ENCODE peak calls at places on chromosomes 6 and 20, in eight cellular contexts. One of them, this sample, is unnamed.

GRCh38 chr6:162862462-162862861 is 134.7 kb downstream of the PACRG start:
- DNase-seq in A172: no peak
- DNase-seq in GM10248: no peak
- DNase-seq in tibial nerve: no peak
- DNase-seq in NCI-H774: no peak
- DNase-seq in astrocyte of the spinal cord: no peak
- DNase-seq in GDM1: no peak
- DNase-seq in SJSA1: no peak
- DNase-seq in this sample: no peak

GRCh38 chr6:107713214-107713962 is 110.7 kb downstream of the SCML4 start:
- DNase-seq in A172: no peak
- DNase-seq in GM10248: no peak
- DNase-seq in tibial nerve: no peak
- DNase-seq in NCI-H774: no peak
- DNase-seq in astrocyte of the spinal cord: no peak
- DNase-seq in GDM1: no peak
- DNase-seq in SJSA1: no peak
- DNase-seq in this sample: no peak

GRCh38 chr20:675453-676314 is at the start of gene SCRT2:
- DNase-seq in A172: peak; percentile 29
- DNase-seq in GM10248: peak; percentile 78
- DNase-seq in tibial nerve: peak; percentile 63
- DNase-seq in NCI-H774: no peak
- DNase-seq in astrocyte of the spinal cord: peak; percentile 73
- DNase-seq in GDM1: peak; percentile 49
- DNase-seq in SJSA1: peak; percentile 70
- DNase-seq in this sample: peak; percentile 56

GRCh38 chr6:64439274-64439673 is 803.7 kb downstream of the PHF3 start:
- DNase-seq in A172: no peak
- DNase-seq in GM10248: no peak
- DNase-seq in tibial nerve: no peak
- DNase-seq in NCI-H774: no peak
- DNase-seq in astrocyte of the spinal cord: no peak
- DNase-seq in GDM1: no peak
- DNase-seq in SJSA1: no peak
- DNase-seq in this sample: no peak

GRCh38 chr6:144335914-144336313 is 50.8 kb downstream of the UTRN start:
- DNase-seq in A172: peak; percentile 50
- DNase-seq in GM10248: no peak
- DNase-seq in tibial nerve: no peak
- DNase-seq in NCI-H774: no peak
- DNase-seq in astrocyte of the spinal cord: no peak
- DNase-seq in GDM1: no peak
- DNase-seq in SJSA1: no peak
- DNase-seq in this sample: no peak

GRCh38 chr20:40812415-40813212 is 123.6 kb upstream of the MAFB start:
- DNase-seq in A172: peak; percentile 34
- DNase-seq in GM10248: no peak
- DNase-seq in tibial nerve: no peak
- DNase-seq in NCI-H774: no peak
- DNase-seq in astrocyte of the spinal cord: no peak
- DNase-seq in GDM1: no peak
- DNase-seq in SJSA1: no peak
- DNase-seq in this sample: no peak

GRCh38 chr6:137290601-137291261 is 71.5 kb upstream of the IFNGR1 start:
- DNase-seq in A172: no peak
- DNase-seq in GM10248: no peak
- DNase-seq in tibial nerve: no peak
- DNase-seq in NCI-H774: no peak
- DNase-seq in astrocyte of the spinal cord: no peak
- DNase-seq in GDM1: no peak
- DNase-seq in SJSA1: no peak
- DNase-seq in this sample: no peak

GRCh38 chr20:35854697-35855434 is 83.1 kb downstream of the PHF20 start:
- DNase-seq in A172: no peak
- DNase-seq in GM10248: no peak
- DNase-seq in tibial nerve: no peak
- DNase-seq in NCI-H774: no peak
- DNase-seq in astrocyte of the spinal cord: no peak
- DNase-seq in GDM1: no peak
- DNase-seq in SJSA1: no peak
- DNase-seq in this sample: no peak

GRCh38 chr6:22364314-22364713 is 67.5 kb upstream of the PRL start:
- DNase-seq in A172: no peak
- DNase-seq in GM10248: no peak
- DNase-seq in tibial nerve: no peak
- DNase-seq in NCI-H774: no peak
- DNase-seq in astrocyte of the spinal cord: no peak
- DNase-seq in GDM1: no peak
- DNase-seq in SJSA1: no peak
- DNase-seq in this sample: no peak

GRCh38 chr6:92849636-92850035 is 569.7 kb downstream of the EPHA7 start:
- DNase-seq in A172: no peak
- DNase-seq in GM10248: no peak
- DNase-seq in tibial nerve: no peak
- DNase-seq in NCI-H774: no peak
- DNase-seq in astrocyte of the spinal cord: no peak
- DNase-seq in GDM1: no peak
- DNase-seq in SJSA1: no peak
- DNase-seq in this sample: no peak

GRCh38 chr20:1711826-1712601 is 54.4 kb upstream of the SIRPG start:
- DNase-seq in A172: no peak
- DNase-seq in GM10248: no peak
- DNase-seq in tibial nerve: no peak
- DNase-seq in NCI-H774: no peak
- DNase-seq in astrocyte of the spinal cord: no peak
- DNase-seq in GDM1: no peak
- DNase-seq in SJSA1: no peak
- DNase-seq in this sample: no peak

GRCh38 chr6:170024940-170025339 is 265.9 kb downstream of the DLL1 start:
- DNase-seq in A172: no peak
- DNase-seq in GM10248: no peak
- DNase-seq in tibial nerve: peak; percentile 49
- DNase-seq in NCI-H774: peak; percentile 89
- DNase-seq in astrocyte of the spinal cord: peak; percentile 5
- DNase-seq in GDM1: no peak
- DNase-seq in SJSA1: no peak
- DNase-seq in this sample: peak; percentile 39

GRCh38 chr6:141212296-141212695 is 920.4 kb upstream of the GJE1 start:
- DNase-seq in A172: peak; percentile 31
- DNase-seq in GM10248: no peak
- DNase-seq in tibial nerve: no peak
- DNase-seq in NCI-H774: no peak
- DNase-seq in astrocyte of the spinal cord: no peak
- DNase-seq in GDM1: no peak
- DNase-seq in SJSA1: no peak
- DNase-seq in this sample: no peak

GRCh38 chr20:36571564-36572504 is 1.6 kb upstream of the TGIF2 start:
- DNase-seq in A172: no peak
- DNase-seq in GM10248: peak; percentile 13
- DNase-seq in tibial nerve: no peak
- DNase-seq in NCI-H774: no peak
- DNase-seq in astrocyte of the spinal cord: no peak
- DNase-seq in GDM1: no peak
- DNase-seq in SJSA1: no peak
- DNase-seq in this sample: no peak

GRCh38 chr20:14434379-14435136 is 97.1 kb upstream of the FLRT3 start:
- DNase-seq in A172: no peak
- DNase-seq in GM10248: no peak
- DNase-seq in tibial nerve: no peak
- DNase-seq in NCI-H774: no peak
- DNase-seq in astrocyte of the spinal cord: no peak
- DNase-seq in GDM1: no peak
- DNase-seq in SJSA1: no peak
- DNase-seq in this sample: no peak

GRCh38 chr6:99819853-99820252 is 174.2 kb downstream of the MCHR2 start:
- DNase-seq in A172: no peak
- DNase-seq in GM10248: no peak
- DNase-seq in tibial nerve: no peak
- DNase-seq in NCI-H774: no peak
- DNase-seq in astrocyte of the spinal cord: no peak
- DNase-seq in GDM1: no peak
- DNase-seq in SJSA1: no peak
- DNase-seq in this sample: no peak

GRCh38 chr6:106117579-106117978 is 31.4 kb downstream of the PRDM1 start:
- DNase-seq in A172: no peak
- DNase-seq in GM10248: peak; percentile 36
- DNase-seq in tibial nerve: no peak
- DNase-seq in NCI-H774: no peak
- DNase-seq in astrocyte of the spinal cord: no peak
- DNase-seq in GDM1: peak; percentile 77
- DNase-seq in SJSA1: no peak
- DNase-seq in this sample: no peak

GRCh38 chr20:49344975-49345374 is 67.1 kb upstream of the ZNFX1 start:
- DNase-seq in A172: peak; percentile 99
- DNase-seq in GM10248: no peak
- DNase-seq in tibial nerve: peak; percentile 48
- DNase-seq in NCI-H774: no peak
- DNase-seq in astrocyte of the spinal cord: peak; percentile 88
- DNase-seq in GDM1: no peak
- DNase-seq in SJSA1: peak; percentile 92
- DNase-seq in this sample: peak; percentile 89

GRCh38 chr6:159981171-159981571 is 12.3 kb downstream of the IGF2R start:
- DNase-seq in A172: no peak
- DNase-seq in GM10248: no peak
- DNase-seq in tibial nerve: no peak
- DNase-seq in NCI-H774: no peak
- DNase-seq in astrocyte of the spinal cord: no peak
- DNase-seq in GDM1: no peak
- DNase-seq in SJSA1: no peak
- DNase-seq in this sample: no peak

GRCh38 chr20:21396045-21396893 is 1.1 kb downstream of the NKX2-4 start:
- DNase-seq in A172: no peak
- DNase-seq in GM10248: peak; percentile 20
- DNase-seq in tibial nerve: no peak
- DNase-seq in NCI-H774: no peak
- DNase-seq in astrocyte of the spinal cord: no peak
- DNase-seq in GDM1: no peak
- DNase-seq in SJSA1: peak; percentile 44
- DNase-seq in this sample: no peak

GRCh38 chr6:74409447-74409846 is 713.4 kb downstream of the CD109 start:
- DNase-seq in A172: peak; percentile 21
- DNase-seq in GM10248: peak; percentile 8
- DNase-seq in tibial nerve: peak; percentile 13
- DNase-seq in NCI-H774: no peak
- DNase-seq in astrocyte of the spinal cord: peak; percentile 86
- DNase-seq in GDM1: no peak
- DNase-seq in SJSA1: no peak
- DNase-seq in this sample: no peak

GRCh38 chr20:58843128-58843556 is 7.6 kb downstream of the GNAS-AS1 start:
- DNase-seq in A172: no peak
- DNase-seq in GM10248: no peak
- DNase-seq in tibial nerve: no peak
- DNase-seq in NCI-H774: no peak
- DNase-seq in astrocyte of the spinal cord: no peak
- DNase-seq in GDM1: no peak
- DNase-seq in SJSA1: no peak
- DNase-seq in this sample: no peak

GRCh38 chr6:104182811-104183210 is 676.9 kb downstream of the HACE1 start:
- DNase-seq in A172: no peak
- DNase-seq in GM10248: no peak
- DNase-seq in tibial nerve: no peak
- DNase-seq in NCI-H774: no peak
- DNase-seq in astrocyte of the spinal cord: peak; percentile 55
- DNase-seq in GDM1: no peak
- DNase-seq in SJSA1: no peak
- DNase-seq in this sample: no peak

GRCh38 chr6:42916288-42916687 is 435 bp downstream of the PTCRA start:
- DNase-seq in A172: no peak
- DNase-seq in GM10248: peak; percentile 7
- DNase-seq in tibial nerve: no peak
- DNase-seq in NCI-H774: no peak
- DNase-seq in astrocyte of the spinal cord: no peak
- DNase-seq in GDM1: no peak
- DNase-seq in SJSA1: no peak
- DNase-seq in this sample: no peak

GRCh38 chr6:134549854-134550253 is 231.9 kb upstream of the SGK1 start:
- DNase-seq in A172: no peak
- DNase-seq in GM10248: no peak
- DNase-seq in tibial nerve: no peak
- DNase-seq in NCI-H774: no peak
- DNase-seq in astrocyte of the spinal cord: no peak
- DNase-seq in GDM1: no peak
- DNase-seq in SJSA1: no peak
- DNase-seq in this sample: no peak

GRCh38 chr20:63955281-63955845 is 853 bp downstream of the UCKL1 start:
- DNase-seq in A172: no peak
- DNase-seq in GM10248: peak; percentile 68
- DNase-seq in tibial nerve: no peak
- DNase-seq in NCI-H774: no peak
- DNase-seq in astrocyte of the spinal cord: peak; percentile 15
- DNase-seq in GDM1: no peak
- DNase-seq in SJSA1: no peak
- DNase-seq in this sample: no peak

GRCh38 chr20:46056970-46057855 is 28.2 kb downstream of the SLC12A5 start:
- DNase-seq in A172: no peak
- DNase-seq in GM10248: peak; percentile 44
- DNase-seq in tibial nerve: peak; percentile 37
- DNase-seq in NCI-H774: no peak
- DNase-seq in astrocyte of the spinal cord: peak; percentile 48
- DNase-seq in GDM1: no peak
- DNase-seq in SJSA1: peak; percentile 49
- DNase-seq in this sample: peak; percentile 52

GRCh38 chr6:154258064-154258757 is 98.4 kb downstream of the IPCEF1 start:
- DNase-seq in A172: no peak
- DNase-seq in GM10248: peak; percentile 27
- DNase-seq in tibial nerve: no peak
- DNase-seq in NCI-H774: no peak
- DNase-seq in astrocyte of the spinal cord: no peak
- DNase-seq in GDM1: peak; percentile 10
- DNase-seq in SJSA1: no peak
- DNase-seq in this sample: no peak

GRCh38 chr6:2275207-2275891 is 29.9 kb upstream of the GMDS start:
- DNase-seq in A172: peak; percentile 46
- DNase-seq in GM10248: no peak
- DNase-seq in tibial nerve: no peak
- DNase-seq in NCI-H774: no peak
- DNase-seq in astrocyte of the spinal cord: peak; percentile 44
- DNase-seq in GDM1: no peak
- DNase-seq in SJSA1: no peak
- DNase-seq in this sample: no peak

GRCh38 chr6:22470454-22471368 is 98.7 kb upstream of the HDGFL1 start:
- DNase-seq in A172: peak; percentile 65
- DNase-seq in GM10248: no peak
- DNase-seq in tibial nerve: peak; percentile 7
- DNase-seq in NCI-H774: peak; percentile 64
- DNase-seq in astrocyte of the spinal cord: peak; percentile 70
- DNase-seq in GDM1: no peak
- DNase-seq in SJSA1: peak; percentile 44
- DNase-seq in this sample: peak; percentile 34